ENCODE peak calls at places on chromosomes 5 and 9, in seven cellular contexts. B, K, P, S, O, R and D are unnamed samples.

GRCh38 chr5:151005187-151005974 is 15.0 kb upstream of the GPX3 start:
- DNase-seq in B (no peak), K (peak; percentile 87), P (no peak), S (no peak), O (peak; percentile 69), R (no peak), D (no peak)

GRCh38 chr9:132927704-132928103 is 16.7 kb downstream of the TSC1 start:
- DNase-seq in B (no peak), K (no peak), P (no peak), S (no peak), O (no peak), R (no peak), D (no peak)

GRCh38 chr5:122390107-122390506 is 78.1 kb downstream of the SNCAIP start:
- DNase-seq in B (no peak), K (no peak), P (no peak), S (no peak), O (no peak), R (no peak), D (no peak)

GRCh38 chr9:34070601-34071340 is 22.1 kb upstream of the UBAP2 start:
- DNase-seq in B (no peak), K (no peak), P (no peak), S (no peak), O (peak; percentile 52), R (no peak), D (no peak)

GRCh38 chr9:98333703-98334582 is 78.5 kb upstream of the TBC1D2 start:
- DNase-seq in B (no peak), K (no peak), P (no peak), S (peak; percentile 41), O (no peak), R (peak; percentile 66), D (peak; percentile 72)

GRCh38 chr5:57692582-57693487 is 210.2 kb upstream of the ACTBL2 start:
- DNase-seq in B (no peak), K (peak; percentile 69), P (no peak), S (peak; percentile 93), O (peak; percentile 79), R (peak; percentile 92), D (peak; percentile 60)

GRCh38 chr5:55993628-55994501 is 898 bp downstream of the IL6ST start:
- DNase-seq in B (no peak), K (no peak), P (no peak), S (no peak), O (no peak), R (no peak), D (no peak)

GRCh38 chr5:142815469-142815868 is 45.3 kb downstream of the ARHGAP26 start:
- DNase-seq in B (no peak), K (no peak), P (no peak), S (no peak), O (no peak), R (no peak), D (no peak)

GRCh38 chr5:149228610-149229297 is 42.9 kb upstream of the AFAP1L1 start:
- DNase-seq in B (no peak), K (peak; percentile 68), P (no peak), S (peak; percentile 85), O (peak; percentile 53), R (peak; percentile 75), D (peak; percentile 89)

GRCh38 chr9:2496934-2497333 is 124.7 kb upstream of the VLDLR start:
- DNase-seq in B (no peak), K (no peak), P (no peak), S (no peak), O (no peak), R (no peak), D (no peak)

GRCh38 chr5:117621921-117622320 is 1047.3 kb upstream of the SEMA6A start:
- DNase-seq in B (no peak), K (no peak), P (no peak), S (no peak), O (no peak), R (no peak), D (no peak)

GRCh38 chr9:133527444-133527920 is 2.7 kb upstream of the MYMK start:
- DNase-seq in B (no peak), K (no peak), P (no peak), S (no peak), O (no peak), R (no peak), D (no peak)

GRCh38 chr5:14011089-14012004 is 66.9 kb upstream of the DNAH5 start:
- DNase-seq in B (peak; percentile 71), K (peak; percentile 60), P (no peak), S (peak; percentile 93), O (peak; percentile 39), R (peak; percentile 86), D (peak; percentile 94)

GRCh38 chr5:136890431-136891148 is 525.2 kb upstream of the TRPC7 start:
- DNase-seq in B (no peak), K (no peak), P (no peak), S (no peak), O (no peak), R (no peak), D (no peak)

GRCh38 chr9:113674436-113674835 is 201.7 kb upstream of the ZNF618 start:
- DNase-seq in B (no peak), K (no peak), P (no peak), S (no peak), O (no peak), R (no peak), D (no peak)

GRCh38 chr5:85484982-85485574 is 1100.4 kb upstream of the EDIL3 start:
- DNase-seq in B (no peak), K (no peak), P (no peak), S (peak; percentile 8), O (no peak), R (no peak), D (no peak)

GRCh38 chr5:68225188-68225910 is 9.8 kb downstream of the PIK3R1 start:
- DNase-seq in B (no peak), K (peak; percentile 68), P (no peak), S (peak; percentile 28), O (peak; percentile 63), R (peak; percentile 90), D (peak; percentile 9)

GRCh38 chr5:56176155-56176798 is 56.9 kb downstream of the ANKRD55 start:
- DNase-seq in B (no peak), K (peak; percentile 60), P (no peak), S (no peak), O (no peak), R (peak; percentile 39), D (no peak)

GRCh38 chr5:10707198-10708187 is 53.5 kb downstream of the DAP start:
- DNase-seq in B (no peak), K (no peak), P (no peak), S (no peak), O (no peak), R (no peak), D (no peak)

GRCh38 chr5:10709933-10710332 is 51.1 kb downstream of the DAP start:
- DNase-seq in B (no peak), K (no peak), P (no peak), S (no peak), O (no peak), R (no peak), D (no peak)

GRCh38 chr5:10709409-10709808 is 51.6 kb downstream of the DAP start:
- DNase-seq in B (no peak), K (no peak), P (no peak), S (no peak), O (no peak), R (no peak), D (no peak)

GRCh38 chr5:10706326-10706725 is 54.7 kb downstream of the DAP start:
- DNase-seq in B (no peak), K (no peak), P (no peak), S (no peak), O (no peak), R (no peak), D (no peak)

GRCh38 chr5:10708189-10708944 is 52.7 kb downstream of the DAP start:
- DNase-seq in B (no peak), K (no peak), P (no peak), S (no peak), O (no peak), R (no peak), D (no peak)
- TF ChIP-seq POLR2A in B (no peak), K (no peak), P (no peak), S (no peak), O (no peak), R (no peak), D (no peak)

GRCh38 chr9:75461188-75461587 is 372.9 kb downstream of the OSTF1 start:
- DNase-seq in B (no peak), K (no peak), P (no peak), S (no peak), O (no peak), R (no peak), D (no peak)
- TF ChIP-seq POLR2A in B (no peak), K (no peak), P (no peak), S (no peak), O (no peak), R (no peak), D (no peak)

DNA sequence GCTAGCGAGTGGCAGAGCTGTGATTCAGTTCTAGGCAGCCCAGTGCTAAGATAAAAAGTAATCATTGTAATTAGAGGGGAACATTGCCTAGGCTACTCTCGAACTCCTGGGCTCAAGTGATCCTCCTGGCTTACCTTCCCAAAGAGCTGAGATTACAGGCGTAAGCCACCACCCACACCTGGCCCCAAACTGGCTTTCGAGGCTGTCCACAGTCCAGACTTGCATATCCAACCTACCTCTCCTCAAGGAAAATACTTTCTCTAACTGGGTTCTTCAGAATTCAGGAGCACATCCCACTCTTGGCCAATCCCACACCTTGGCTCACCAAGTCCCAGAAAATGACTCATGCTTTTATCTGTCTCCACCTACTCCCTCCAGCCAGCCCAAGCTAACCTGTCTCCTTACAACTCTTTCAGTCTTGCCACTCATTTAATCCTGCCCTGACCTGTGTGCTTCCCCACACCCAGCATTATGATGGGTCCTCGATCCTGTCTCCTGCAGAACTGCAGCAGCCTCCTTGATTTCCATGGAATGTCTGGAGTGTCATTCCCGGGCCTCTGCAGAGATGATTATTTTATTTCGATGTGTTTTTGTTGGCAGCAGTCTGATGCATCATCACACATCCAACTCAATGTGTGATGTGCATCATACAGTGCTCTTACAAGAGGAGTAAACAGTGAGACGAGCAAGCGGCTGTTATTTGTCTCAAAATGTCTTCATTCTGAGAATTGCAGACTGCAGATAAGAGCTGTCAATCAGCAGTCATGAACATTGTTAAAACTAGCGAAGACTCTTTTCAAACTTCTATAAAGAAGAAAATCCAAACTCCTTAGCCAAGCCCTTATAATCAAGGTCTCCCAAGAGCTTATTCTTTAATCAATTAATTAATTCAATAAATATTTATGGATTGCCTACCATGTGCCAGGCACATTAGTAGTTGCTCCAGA is 167.3 kb downstream of the SEC61B start:
- DNase-seq in B (no peak), K (no peak), P (no peak), S (no peak), O (no peak), R (no peak), D (no peak)
- TF ChIP-seq POLR2A in B (no peak), K (no peak), P (no peak), S (no peak), O (no peak), R (no peak), D (no peak)

DNA sequence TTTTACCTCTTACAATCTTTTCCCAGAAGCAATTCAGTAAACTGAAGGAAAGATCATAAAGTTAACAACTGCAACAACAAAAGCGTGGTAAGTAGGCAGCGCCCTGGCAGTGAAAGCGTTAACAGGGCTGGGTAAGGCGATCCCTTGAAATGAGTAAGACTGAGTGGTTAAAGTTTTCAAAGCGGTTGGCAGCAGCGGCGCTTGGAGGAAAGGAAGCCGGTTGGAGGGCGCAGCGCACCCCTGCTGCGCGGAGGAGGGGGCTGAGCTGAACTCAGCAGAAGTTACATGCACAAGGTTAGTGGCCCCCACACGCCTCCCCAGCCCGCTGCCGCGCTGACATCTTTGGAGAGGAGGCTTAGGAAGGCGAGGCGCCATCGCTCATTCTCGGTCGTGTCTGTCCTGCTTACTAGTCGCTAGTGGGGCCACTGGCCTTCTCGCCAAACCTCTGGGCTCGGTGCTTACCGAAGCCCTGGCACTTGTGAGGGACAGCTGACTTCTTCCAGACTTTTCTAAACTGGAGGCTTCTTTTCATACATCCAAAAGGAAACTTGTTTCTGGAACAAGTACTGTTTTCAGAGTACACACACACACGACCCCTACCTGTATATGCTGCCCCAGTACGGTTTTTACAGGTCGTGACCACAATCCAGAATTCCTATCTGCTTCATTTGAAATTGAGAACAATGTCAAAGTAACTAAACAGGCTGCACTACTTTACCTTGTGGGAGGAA is at the start of gene SH3RF2:
- DNase-seq in B (no peak), K (peak; percentile 60), P (no peak), S (peak; percentile 82), O (peak; percentile 41), R (peak; percentile 46), D (peak; percentile 57)
- TF ChIP-seq POLR2A in B (no peak), K (no peak), P (no peak), S (peak; percentile 56), O (peak; percentile 59), R (peak; percentile 43), D (peak; percentile 41)